ENCODE peak calls at places on chromosomes 2 and 18, in nine cellular contexts. G is HuH-7, P is A172, L is substantia nigra, K is fibroblast of villous mesenchyme, E is AG08395, S is neural crest cell, I is GM03348, R is NCI-H345. Y is an unnamed sample.

GRCh38 chr2:177543007-177543760 is 150.6 kb downstream of the AGPS start:
- DNase-seq in R (no peak), S (no peak), P (peak), E (peak), G (no peak), I (peak), K (peak), L (no peak), Y (no peak)

GRCh38 chr2:203786912-203787311 is 80.5 kb downstream of the CD28 start:
- DNase-seq in R (peak), S (no peak), L (no peak), K (peak), P (no peak), I (peak), E (peak), G (no peak), Y (no peak)

GRCh38 chr2:239374896-239375277 is 25.9 kb downstream of the HDAC4 start:
- DNase-seq in P (no peak), G (no peak), R (no peak), S (no peak), E (no peak), K (no peak), I (no peak), L (no peak), Y (no peak)

GRCh38 chr2:28658369-28658768 is 93.3 kb upstream of the PPP1CB start:
- DNase-seq in P (no peak), R (no peak), K (peak), S (no peak), E (no peak), I (peak), L (no peak), G (no peak), Y (no peak)

GRCh38 chr18:76209597-76209996 is 285.4 kb downstream of the ZNF516 start:
- DNase-seq in E (peak), R (no peak), G (no peak), L (no peak), K (no peak), P (peak), I (peak), S (no peak), Y (no peak)

GRCh38 chr18:61949946-61950345 is 57.1 kb upstream of the RNF152 start:
- DNase-seq in G (no peak), K (peak), L (no peak), S (no peak), R (no peak), E (peak), P (peak), I (peak), Y (no peak)

GRCh38 chr2:5190023-5190422 is 502.2 kb upstream of the SOX11 start:
- DNase-seq in L (no peak), K (no peak), E (no peak), I (no peak), S (no peak), G (no peak), R (no peak), P (peak), Y (no peak)

GRCh38 chr2:137535897-137536296 is 428.4 kb upstream of the HNMT start:
- DNase-seq in I (no peak), L (no peak), E (no peak), P (no peak), G (no peak), K (no peak), R (no peak), S (no peak), Y (no peak)

GRCh38 chr2:56515399-56515798 is 331.6 kb downstream of the CCDC85A start:
- DNase-seq in P (no peak), S (no peak), L (no peak), E (no peak), G (no peak), I (no peak), K (peak), R (peak), Y (no peak)

GRCh38 chr2:168658706-168659105 is 143.7 kb upstream of the NOSTRIN start:
- DNase-seq in P (no peak), S (no peak), L (no peak), R (peak), E (no peak), K (no peak), G (no peak), I (no peak), Y (no peak)

GRCh38 chr2:219369447-219369861 is 18.3 kb downstream of the DNPEP start:
- DNase-seq in K (peak), S (no peak), L (no peak), P (peak), R (no peak), E (no peak), G (peak), I (no peak), Y (no peak)

GRCh38 chr2:235160281-235160805 is 208.5 kb downstream of the SH3BP4 start:
- DNase-seq in G (no peak), R (no peak), E (peak), L (no peak), I (peak), S (no peak), K (peak), P (no peak), Y (no peak)

GRCh38 chr2:191010887-191011885 is 2.8 kb downstream of the STAT1 start:
- DNase-seq in L (no peak), R (no peak), K (no peak), S (no peak), E (no peak), P (no peak), I (no peak), G (no peak), Y (no peak)

GRCh38 chr2:8682719-8683667 is 1.1 kb downstream of the ID2 start:
- DNase-seq in P (peak), K (peak), S (no peak), L (no peak), G (no peak), I (peak), R (peak), E (peak), Y (no peak)

GRCh38 chr2:215843579-215843978 is 169.8 kb downstream of the MREG start:
- DNase-seq in L (no peak), G (no peak), K (peak), I (peak), P (peak), E (peak), S (no peak), R (no peak), Y (peak)

GRCh38 chr18:79829136-79829854 is 31.6 kb downstream of the KCNG2 start:
- DNase-seq in P (no peak), R (no peak), I (no peak), L (no peak), E (no peak), K (no peak), G (no peak), S (no peak), Y (no peak)

GRCh38 chr18:8609711-8610441 is 639 bp downstream of the RAB12 start:
- DNase-seq in K (peak), L (no peak), S (peak), I (peak), E (no peak), G (no peak), P (no peak), R (no peak), Y (no peak)

GRCh38 chr2:69095246-69095645 is 82.3 kb downstream of the ANTXR1 start:
- DNase-seq in E (peak), G (no peak), L (no peak), R (no peak), P (no peak), S (no peak), K (peak), I (peak), Y (peak)

GRCh38 chr2:58866527-58866926 is 625.4 kb upstream of the FANCL start:
- DNase-seq in P (no peak), S (no peak), G (no peak), R (no peak), I (no peak), E (no peak), L (no peak), K (no peak), Y (no peak)

GRCh38 chr2:196234672-196235071 is 63.3 kb upstream of the STK17B start:
- DNase-seq in S (no peak), I (peak), E (peak), K (peak), G (no peak), P (peak), L (no peak), R (no peak), Y (no peak)

GRCh38 chr18:36535202-36535935 is 237.9 kb downstream of the FHOD3 start:
- DNase-seq in P (no peak), S (no peak), I (no peak), E (no peak), K (no peak), L (no peak), G (no peak), R (no peak), Y (no peak)

GRCh38 chr2:62826141-62826540 is 120.6 kb downstream of the EHBP1 start:
- DNase-seq in P (peak), I (peak), S (no peak), R (no peak), E (peak), G (no peak), L (no peak), K (no peak), Y (peak)

GRCh38 chr2:141611981-141612380 is 518.8 kb downstream of the LRP1B start:
- DNase-seq in R (no peak), S (no peak), P (peak), K (peak), I (no peak), G (no peak), E (peak), L (no peak), Y (no peak)

GRCh38 chr2:48145845-48146452 is 239.7 kb upstream of the FBXO11 start:
- DNase-seq in L (no peak), P (no peak), I (no peak), R (no peak), E (no peak), G (peak), K (peak), S (no peak), Y (no peak)

GRCh38 chr2:179861777-179862117 is 335 bp upstream of the ZNF385B start:
- DNase-seq in L (no peak), G (peak), P (no peak), K (no peak), S (peak), E (no peak), R (no peak), I (peak), Y (peak)

GRCh38 chr18:29779096-29779495 is 1263.4 kb downstream of the DSC3 start:
- DNase-seq in P (no peak), K (peak), L (no peak), I (peak), R (no peak), S (no peak), E (no peak), G (no peak), Y (no peak)

GRCh38 chr2:39252888-39253518 is 9.2 kb upstream of the CDKL4 start:
- DNase-seq in P (no peak), L (no peak), E (no peak), R (no peak), S (no peak), K (no peak), I (no peak), G (no peak), Y (no peak)

GRCh38 chr2:18623782-18624181 is 34.4 kb upstream of the NT5C1B start:
- DNase-seq in G (no peak), I (peak), E (peak), P (peak), L (no peak), R (no peak), K (peak), S (no peak), Y (no peak)

GRCh38 chr2:2892378-2892777 is 485.2 kb downstream of the EIPR1 start:
- DNase-seq in L (no peak), R (no peak), I (no peak), P (no peak), S (no peak), E (no peak), K (no peak), G (no peak), Y (no peak)

GRCh38 chr2:220653776-220654175 is 918.3 kb downstream of the EPHA4 start:
- DNase-seq in L (no peak), G (no peak), E (no peak), P (no peak), S (no peak), I (no peak), K (no peak), R (no peak), Y (no peak)

GRCh38 chr2:42835577-42836371 is 43.4 kb upstream of the HAAO start:
- DNase-seq in G (no peak), R (no peak), I (peak), P (peak), S (no peak), L (no peak), E (peak), K (peak), Y (peak)

GRCh38 chr18:76923485-76924085 is 101.2 kb downstream of the ZNF236 start:
- DNase-seq in I (no peak), E (no peak), R (no peak), G (peak), S (peak), P (no peak), L (no peak), K (peak), Y (peak)

GRCh38 chr18:79873449-79874110 is 75.8 kb downstream of the KCNG2 start:
- DNase-seq in I (peak), S (no peak), G (no peak), R (no peak), E (no peak), L (no peak), K (no peak), P (no peak), Y (no peak)

GRCh38 chr2:85394256-85394655 is 15.9 kb downstream of the CAPG start:
- DNase-seq in L (no peak), I (peak), G (no peak), S (no peak), K (no peak), E (no peak), R (peak), P (no peak), Y (no peak)

GRCh38 chr2:225400060-225400511 is 576 bp downstream of the NYAP2 start:
- DNase-seq in P (peak), S (peak), K (peak), G (peak), I (peak), E (peak), L (no peak), R (peak), Y (peak)

GRCh38 chr2:43977677-43978076 is 18.1 kb downstream of the LRPPRC start:
- DNase-seq in E (no peak), K (no peak), R (no peak), S (no peak), P (no peak), G (no peak), I (no peak), L (no peak), Y (no peak)

GRCh38 chr18:12304351-12305210 is 3.5 kb upstream of the TUBB6 start:
- DNase-seq in K (no peak), G (no peak), S (no peak), R (peak), P (peak), E (no peak), L (no peak), I (no peak), Y (no peak)

GRCh38 chr2:228164718-228165117 is 16.8 kb downstream of the SPHKAP start:
- DNase-seq in P (no peak), G (no peak), E (no peak), L (no peak), R (no peak), I (no peak), K (no peak), S (no peak), Y (no peak)

GRCh38 chr2:166074430-166074829 is 53.4 kb downstream of the SCN1A start:
- DNase-seq in S (no peak), K (no peak), R (no peak), I (no peak), L (no peak), E (no peak), P (no peak), G (no peak), Y (no peak)